ENCODE peak calls at places on chromosomes 12 and 14, in nine cellular contexts. C, B, X, O, V, P, E, M and L are unnamed samples.

GRCh38 chr14:96146131-96146771 is 58.4 kb upstream of the BDKRB2 start:
- DNase-seq in C (peak; percentile 85), B (peak; percentile 61), X (peak; percentile 77), O (no peak), V (no peak), P (no peak), E (no peak), M (no peak), L (peak; percentile 91)

GRCh38 chr12:50246873-50247612 is 36.3 kb downstream of the LIMA1 start:
- DNase-seq in C (no peak), B (peak; percentile 80), X (peak; percentile 89), O (no peak), V (peak; percentile 59), P (no peak), E (no peak), M (peak; percentile 99), L (no peak)

GRCh38 chr12:88122666-88123065 is 19.2 kb downstream of the CEP290 start:
- DNase-seq in C (no peak), B (no peak), X (no peak), O (no peak), V (no peak), P (no peak), E (no peak), M (no peak), L (no peak)

GRCh38 chr12:118332511-118332910 is 40.2 kb downstream of the TAOK3 start:
- DNase-seq in C (no peak), B (no peak), X (no peak), O (peak; percentile 83), V (no peak), P (no peak), E (no peak), M (no peak), L (no peak)

GRCh38 chr12:102421801-102422583 is 58.4 kb downstream of the IGF1 start:
- DNase-seq in C (no peak), B (no peak), X (no peak), O (no peak), V (no peak), P (no peak), E (no peak), M (no peak), L (no peak)

GRCh38 chr12:97181571-97182265 is 274.7 kb downstream of the NEDD1 start:
- DNase-seq in C (no peak), B (no peak), X (no peak), O (no peak), V (no peak), P (no peak), E (no peak), M (no peak), L (no peak)

GRCh38 chr12:96211989-96212388 is 17.8 kb downstream of the ELK3 start:
- DNase-seq in C (no peak), B (no peak), X (no peak), O (peak; percentile 67), V (no peak), P (no peak), E (no peak), M (no peak), L (no peak)

GRCh38 chr12:121216102-121216501 is 6.2 kb downstream of the P2RX4 start:
- DNase-seq in C (no peak), B (no peak), X (no peak), O (no peak), V (no peak), P (no peak), E (no peak), M (no peak), L (no peak)

GRCh38 chr12:49881400-49882247 is 22.1 kb downstream of the FAIM2 start:
- DNase-seq in C (no peak), B (no peak), X (no peak), O (no peak), V (no peak), P (peak; percentile 35), E (no peak), M (no peak), L (no peak)

GRCh38 chr14:51458563-51458955 is 193.2 kb upstream of the FRMD6 start:
- DNase-seq in C (no peak), B (no peak), X (no peak), O (no peak), V (no peak), P (no peak), E (no peak), M (no peak), L (peak; percentile 55)

GRCh38 chr14:22285991-22286390 is 303.0 kb downstream of the DAD1 start:
- DNase-seq in C (no peak), B (no peak), X (no peak), O (no peak), V (no peak), P (no peak), E (no peak), M (no peak), L (no peak)

GRCh38 chr14:90512332-90512951 is 115.6 kb downstream of the CALM1 start:
- DNase-seq in C (no peak), B (peak; percentile 76), X (no peak), O (no peak), V (no peak), P (no peak), E (no peak), M (no peak), L (no peak)

GRCh38 chr14:75379930-75380270 is 47.9 kb upstream of the JDP2 start:
- DNase-seq in C (no peak), B (no peak), X (no peak), O (no peak), V (no peak), P (no peak), E (no peak), M (no peak), L (no peak)

GRCh38 chr12:72272731-72273498 is 745 bp downstream of the TRHDE start:
- DNase-seq in C (no peak), B (no peak), X (no peak), O (no peak), V (no peak), P (peak; percentile 72), E (no peak), M (no peak), L (no peak)

GRCh38 chr12:24436667-24437066 is 487.2 kb upstream of the SOX5 start:
- DNase-seq in C (no peak), B (no peak), X (no peak), O (no peak), V (no peak), P (no peak), E (no peak), M (no peak), L (no peak)

GRCh38 chr12:88931598-88931997 is 351.3 kb upstream of the KITLG start:
- DNase-seq in C (no peak), B (no peak), X (no peak), O (no peak), V (peak; percentile 78), P (no peak), E (no peak), M (peak; percentile 85), L (no peak)

GRCh38 chr12:16523570-16524331 is 82.2 kb downstream of the LMO3 start:
- DNase-seq in C (no peak), B (no peak), X (no peak), O (no peak), V (no peak), P (no peak), E (no peak), M (no peak), L (no peak)
- H3K27ac ChIP-seq in C (no peak overlapping the region), B (no peak overlapping the region), X (no peak overlapping the region), O (no peak overlapping the region), V (no peak overlapping the region), P (no peak overlapping the region), E (no peak overlapping the region), M (no peak overlapping the region), L (no peak overlapping the region)

DNA sequence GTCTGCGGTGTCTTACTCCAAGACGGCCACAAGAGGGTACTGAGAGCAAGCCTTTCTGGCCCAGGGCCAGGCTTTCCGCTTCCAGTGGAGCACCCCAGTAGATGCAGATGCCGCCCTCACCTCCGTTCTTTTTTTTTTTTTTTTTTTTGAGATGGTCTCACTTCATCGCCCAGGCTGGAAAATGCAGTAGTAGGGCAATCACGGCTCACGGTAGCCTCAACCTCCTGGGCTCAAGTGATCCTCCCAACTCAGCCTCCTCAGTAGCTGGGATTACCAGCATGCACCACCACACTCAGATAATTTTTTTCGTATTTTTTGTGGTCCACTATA is 5.6 kb upstream of the LBHD2 start:
- DNase-seq in C (peak; percentile 72), B (peak; percentile 90), X (peak; percentile 92), O (peak; percentile 82), V (peak; percentile 73), P (peak; percentile 92), E (peak; percentile 60), M (peak; percentile 84), L (no peak)
- TF ChIP-seq POLR2AphosphoS5 in C (peak; percentile 45), B (peak; percentile 40), X (peak; percentile 39), O (peak; percentile 37), V (no peak), P (no peak), E (no peak), M (peak; percentile 54), L (peak; percentile 39)

GRCh38 chr14:35124127-35124526 is 1.8 kb downstream of the PRORP start:
- DNase-seq in C (no peak), B (no peak), X (no peak), O (no peak), V (no peak), P (no peak), E (no peak), M (no peak), L (no peak)

GRCh38 chr14:35123388-35123703 is 994 bp downstream of the PRORP start:
- DNase-seq in C (no peak), B (no peak), X (no peak), O (peak; percentile 2), V (no peak), P (no peak), E (no peak), M (no peak), L (no peak)

GRCh38 chr14:35121887-35122695 is at the start of the genes PPP2R3C and PRORP:
- DNase-seq in C (peak; percentile 95), B (peak; percentile 92), X (peak; percentile 96), O (peak; percentile 97), V (peak; percentile 98), P (peak; percentile 98), E (peak; percentile 95), M (peak; percentile 93), L (peak; percentile 98)

GRCh38 chr14:35121026-35121886 is 534 bp downstream of the PPP2R3C start:
- DNase-seq in C (no peak), B (no peak), X (no peak), O (peak; percentile 36), V (no peak), P (peak; percentile 80), E (no peak), M (no peak), L (no peak)

GRCh38 chr14:35122696-35123387 is 490 bp downstream of the PRORP start:
- DNase-seq in C (no peak), B (no peak), X (no peak), O (peak; percentile 3), V (peak; percentile 69), P (peak; percentile 79), E (no peak), M (no peak), L (no peak)
- H3K27ac ChIP-seq in C (peak overlapping the region; percentile 99), B (peak overlapping the region; percentile 97), X (peak overlapping the region; percentile 90), O (peak overlapping the region; percentile 99), V (peak overlapping the region; percentile 91), P (peak overlapping the region; percentile 96), E (peak overlapping the region; percentile 99), M (peak overlapping the region; percentile 91), L (peak overlapping the region; percentile 95)

DNA sequence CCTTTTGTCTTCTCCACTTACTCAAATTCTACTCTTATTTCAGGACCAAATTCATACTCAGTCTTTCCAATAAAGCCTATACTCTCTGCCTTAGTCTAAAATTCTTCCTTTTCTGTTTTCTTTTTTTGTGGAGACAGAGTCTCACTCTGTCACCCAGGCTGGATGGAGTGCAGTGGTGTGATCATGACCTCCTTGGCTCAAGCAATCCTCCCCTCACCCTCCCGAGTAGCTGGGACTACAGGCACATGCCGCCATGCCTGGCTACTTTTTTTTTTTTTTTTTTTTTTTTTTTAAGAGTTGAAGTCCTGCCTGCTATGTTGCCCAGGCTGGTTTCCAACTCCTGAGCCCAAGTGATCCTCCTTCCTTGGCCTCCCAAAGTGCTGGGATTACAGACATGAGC is 11.9 kb downstream of the SRP54 start:
- DNase-seq in C (no peak), B (no peak), X (no peak), O (no peak), V (no peak), P (no peak), E (no peak), M (no peak), L (no peak)
- TF ChIP-seq POLR2AphosphoS5 in C (no peak), B (no peak), X (no peak), O (no peak), V (no peak), P (no peak), E (no peak), M (no peak), L (no peak)